ENCODE peak calls at places on chromosomes 6 and 20, in six cellular contexts. D is endothelial cell of umbilical vein, N is HepG2, K is HCT116, X is A549, Q is GM12878. T is an unnamed sample.

GRCh38 chr6:161663682-161664081 is 389.8 kb upstream of the AGPAT4 start:
- DNase-seq in N (no peak), D (no peak), X (no peak), K (no peak), Q (no peak), T (no peak)

GRCh38 chr20:7392551-7392950 is 547.7 kb downstream of the HAO1 start:
- DNase-seq in N (no peak), K (no peak), Q (no peak), X (no peak), D (peak; percentile 56), T (no peak)

GRCh38 chr20:11120451-11120850 is 446.7 kb upstream of the JAG1 start:
- DNase-seq in X (no peak), Q (no peak), N (no peak), K (no peak), D (no peak), T (no peak)

GRCh38 chr6:121436966-121437756 is 1.7 kb downstream of the GJA1 start:
- DNase-seq in X (peak; percentile 14), K (no peak), Q (no peak), N (no peak), D (peak; percentile 82), T (peak; percentile 59)

GRCh38 chr6:3788408-3789017 is 37.0 kb upstream of the PXDC1 start:
- DNase-seq in K (no peak), D (no peak), Q (no peak), X (no peak), N (peak; percentile 79), T (no peak)

GRCh38 chr20:38460040-38460623 is 12.5 kb upstream of the RALGAPB start:
- DNase-seq in D (peak; percentile 87), K (peak; percentile 80), X (peak; percentile 66), N (peak; percentile 92), Q (no peak), T (peak; percentile 57)

GRCh38 chr6:151292974-151293373 is 53.2 kb downstream of the AKAP12 start:
- DNase-seq in Q (no peak), K (no peak), X (no peak), D (no peak), N (no peak), T (no peak)

GRCh38 chr6:132858750-132859149 is 44.4 kb downstream of the RPS12 start:
- DNase-seq in K (no peak), X (no peak), D (no peak), N (no peak), Q (no peak), T (no peak)

GRCh38 chr6:78599526-78599925 is 267.8 kb upstream of the IRAK1BP1 start:
- DNase-seq in X (no peak), N (no peak), D (peak; percentile 43), K (no peak), Q (no peak), T (no peak)

GRCh38 chr6:120214097-120214496 is 864.5 kb upstream of the MAN1A1 start:
- DNase-seq in D (no peak), Q (no peak), N (no peak), X (no peak), K (no peak), T (no peak)

GRCh38 chr6:116511424-116512131 is at the start of gene CALHM5:
- DNase-seq in K (peak; percentile 58), X (peak; percentile 10), D (peak; percentile 91), Q (no peak), N (no peak), T (no peak)

GRCh38 chr6:72968704-72969103 is 256.6 kb downstream of the KHDC1L start:
- DNase-seq in Q (no peak), D (peak; percentile 69), N (no peak), K (peak; percentile 22), X (no peak), T (no peak)

GRCh38 chr6:167977717-167978467 is 19.6 kb upstream of the KIF25 start:
- DNase-seq in K (no peak), X (no peak), N (no peak), Q (no peak), D (no peak), T (no peak)

GRCh38 chr6:3977875-3978711 is 100.8 kb downstream of the FAM217A start:
- DNase-seq in Q (peak; percentile 38), K (peak; percentile 74), D (peak; percentile 90), X (peak; percentile 34), N (peak; percentile 51), T (no peak)

GRCh38 chr6:43900560-43901329 is 130.7 kb downstream of the VEGFA start:
- DNase-seq in D (no peak), N (peak; percentile 57), Q (no peak), X (no peak), K (no peak), T (no peak)

DNA sequence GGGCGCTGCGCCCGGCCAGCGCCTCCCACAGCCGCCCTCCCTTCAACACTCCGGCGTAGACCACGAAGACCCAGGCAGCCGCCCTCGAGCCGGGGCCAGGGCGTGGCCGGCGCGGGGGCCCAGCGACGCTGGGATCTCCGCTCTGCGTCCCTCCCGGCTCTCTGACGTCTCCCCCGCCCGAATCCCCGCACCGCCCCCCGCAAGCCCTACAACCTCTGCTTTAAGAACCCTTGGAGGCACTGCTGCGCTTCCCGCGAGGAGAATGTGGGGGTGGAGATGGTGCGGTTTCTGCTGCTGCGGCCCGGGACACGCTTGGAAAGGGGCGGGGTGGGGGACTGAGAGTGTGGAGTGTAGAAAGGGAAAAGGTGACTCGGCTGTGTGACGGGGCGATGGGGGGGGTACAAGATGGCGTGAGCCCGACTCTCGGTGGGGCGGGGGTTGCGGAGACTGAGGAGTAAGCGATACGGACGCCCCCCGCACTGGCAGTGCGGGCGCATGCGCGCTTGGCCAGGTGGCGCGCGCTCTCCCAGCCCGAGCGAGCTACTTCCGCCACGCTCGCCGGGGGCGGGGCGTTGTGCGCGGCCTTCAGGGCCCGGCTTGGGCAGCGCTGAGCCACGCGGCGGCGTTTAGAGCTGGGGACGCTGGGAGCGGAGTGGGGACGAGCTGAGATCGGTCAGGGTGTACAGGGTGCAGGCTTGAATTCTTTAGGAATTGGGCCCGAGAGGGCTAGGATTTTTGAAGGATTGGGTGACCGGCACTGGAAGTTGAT is at the start of gene SUPT3H:
- DNase-seq in X (peak; percentile 47), Q (peak; percentile 56), K (peak; percentile 83), D (peak; percentile 94), N (peak; percentile 95), T (peak; percentile 95)
- TF ChIP-seq MAX in X (peak; percentile 96), Q (peak; percentile 67), K (peak; percentile 96), D (peak; percentile 71), N (peak; percentile 97), T (peak; percentile 97)

GRCh38 chr6:145836170-145836569 is 21.6 kb upstream of the FBXO30 start:
- DNase-seq in Q (no peak), D (no peak), N (no peak), X (no peak), K (no peak), T (no peak)
- TF ChIP-seq MAX in Q (no peak), D (no peak), N (no peak), X (no peak), K (no peak), T (no peak)

GRCh38 chr20:60535211-60535610 is 577.0 kb downstream of the CDH26 start:
- DNase-seq in K (no peak), D (no peak), Q (no peak), X (no peak), N (no peak), T (no peak)
- TF ChIP-seq MAX in K (no peak), D (no peak), Q (no peak), X (no peak), N (no peak), T (no peak)

DNA sequence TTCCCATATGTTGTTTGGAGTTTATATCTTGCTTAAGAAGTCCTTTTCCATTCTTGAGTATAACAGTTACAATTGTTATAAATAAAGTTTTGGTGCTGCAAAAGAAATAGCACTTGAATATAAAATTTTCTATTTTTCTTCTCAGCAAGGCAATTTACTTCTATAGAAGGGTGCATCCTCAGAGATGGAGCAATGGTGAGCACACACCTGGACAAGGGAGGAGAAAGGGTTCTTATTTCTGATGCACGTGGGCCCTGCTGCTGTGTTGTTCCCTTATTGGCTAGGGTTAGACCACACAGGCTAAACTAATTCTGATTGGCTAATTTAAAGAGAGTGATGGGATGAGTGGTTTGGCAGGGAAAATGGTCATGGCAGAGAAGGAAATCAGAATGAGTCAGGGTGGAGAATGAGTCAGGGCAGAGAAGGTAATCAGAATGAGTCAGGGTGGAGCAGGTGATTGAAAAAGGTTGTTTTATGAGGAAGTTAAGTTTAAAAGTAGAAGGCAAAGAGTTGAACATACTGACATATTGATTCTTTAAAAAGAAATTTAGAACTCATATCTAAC is 38.0 kb downstream of the CST8 start:
- DNase-seq in N (no peak), Q (no peak), X (no peak), K (peak; percentile 26), D (no peak), T (no peak)
- TF ChIP-seq MAX in N (no peak), Q (no peak), X (no peak), K (no peak), D (no peak), T (no peak)

GRCh38 chr20:63837475-63837874 is 6.4 kb upstream of the ZBTB46 start:
- DNase-seq in X (no peak), D (no peak), K (no peak), N (no peak), Q (no peak), T (no peak)
- TF ChIP-seq MAX in X (no peak), D (no peak), K (no peak), N (no peak), Q (no peak), T (no peak)

GRCh38 chr6:50791900-50792508 is 26.7 kb upstream of the TFAP2B start:
- DNase-seq in N (peak; percentile 61), Q (no peak), X (peak; percentile 9), K (no peak), D (peak; percentile 50), T (peak; percentile 59)
- TF ChIP-seq MAX in N (no peak), Q (no peak), X (no peak), K (no peak), D (no peak), T (no peak)

DNA sequence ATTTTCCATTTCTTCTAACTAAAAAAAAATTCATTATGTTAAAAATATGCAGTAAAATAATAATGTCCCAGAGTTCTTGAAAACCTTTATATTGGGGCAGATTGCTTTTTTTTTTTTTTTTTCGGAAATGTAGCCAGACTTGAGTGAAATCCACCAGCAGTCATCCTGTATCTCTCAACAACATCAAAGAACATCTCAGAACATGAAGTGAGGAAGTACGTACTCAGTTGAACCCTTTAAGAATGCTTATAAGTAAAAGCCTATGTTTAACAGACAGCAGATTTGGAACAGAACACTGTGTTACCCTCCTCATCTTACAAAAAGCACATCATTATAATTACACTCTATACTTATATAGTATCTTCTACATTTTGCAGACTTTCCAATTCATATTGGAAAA is 51.0 kb upstream of the SUPT3H start:
- DNase-seq in X (no peak), D (no peak), K (no peak), N (no peak), Q (no peak), T (no peak)
- TF ChIP-seq MAX in X (no peak), D (no peak), K (no peak), N (no peak), Q (no peak), T (no peak)

DNA sequence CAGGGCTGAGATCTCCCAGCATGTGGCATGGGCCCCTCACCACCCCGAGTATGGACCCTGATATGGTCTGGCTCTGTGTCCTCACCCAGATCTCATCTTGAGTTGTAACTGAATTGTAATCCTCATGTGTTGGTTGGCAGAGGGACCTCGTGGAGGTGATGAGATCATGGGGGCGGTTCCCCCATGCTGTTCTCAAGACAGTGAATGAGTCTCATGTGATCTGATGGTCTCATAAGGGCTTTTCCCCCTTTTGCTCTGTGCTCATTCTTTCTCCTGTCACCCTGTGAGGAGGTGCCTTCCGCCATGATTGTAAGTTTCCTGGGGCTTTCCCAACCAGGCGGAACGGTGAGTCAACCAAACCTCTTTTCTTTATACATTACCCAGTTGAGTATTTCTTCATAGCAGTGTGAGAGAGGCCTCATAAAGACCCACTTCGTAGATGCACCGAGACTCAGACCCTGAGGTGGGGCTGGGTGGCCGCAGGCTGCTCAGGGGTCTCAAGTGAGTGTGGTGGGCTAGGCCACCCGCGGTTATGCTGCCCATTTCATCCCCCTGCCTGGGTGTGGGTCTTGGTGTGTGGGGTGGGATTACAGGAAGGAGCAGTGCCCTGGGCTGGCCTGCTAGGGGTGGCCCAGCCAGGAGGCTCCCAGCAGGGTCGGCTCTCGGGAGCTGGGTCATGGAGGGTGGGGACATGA is 26.2 kb upstream of the GATA5 start:
- DNase-seq in K (no peak), N (no peak), D (peak; percentile 65), Q (peak; percentile 72), X (no peak), T (no peak)
- TF ChIP-seq MAX in K (no peak), N (no peak), D (no peak), Q (no peak), X (no peak), T (no peak)